ENCODE peak calls at places on chromosomes 5 and 9, in ten cellular contexts. One of them, this sample, is unnamed.

GRCh38 chr5:83099445-83099844 is 22.1 kb downstream of the XRCC4 start:
- DNase-seq in NT2/D1: no peak
- DNase-seq in EL: no peak
- DNase-seq in EH: no peak
- DNase-seq in adrenal gland: no peak
- DNase-seq in CD8-positive, alpha-beta T cell: no peak
- DNase-seq in A549: no peak
- DNase-seq in stimulated activated CD4-positive, alpha-beta T cell treated with anti-CD3 and anti-CD28 coated beads, Interleukin-4, amount 100 ng/mL, for 4 hours: no peak
- DNase-seq in OCI-LY7: no peak
- DNase-seq in NCI-H2171 treated with DMSO at 0.1 percent for 48 hours: no peak
- DNase-seq in this sample: no peak

GRCh38 chr5:40904205-40904993 is 4.9 kb upstream of the C7 start:
- DNase-seq in NT2/D1: peak; percentile 66
- DNase-seq in EL: peak; percentile 71
- DNase-seq in EH: peak; percentile 78
- DNase-seq in adrenal gland: peak; percentile 76
- DNase-seq in CD8-positive, alpha-beta T cell: no peak
- DNase-seq in A549: peak; percentile 71
- DNase-seq in stimulated activated CD4-positive, alpha-beta T cell treated with anti-CD3 and anti-CD28 coated beads, Interleukin-4, amount 100 ng/mL, for 4 hours: no peak
- DNase-seq in OCI-LY7: peak; percentile 52
- DNase-seq in NCI-H2171 treated with DMSO at 0.1 percent for 48 hours: peak; percentile 57
- DNase-seq in this sample: peak; percentile 53

GRCh38 chr5:7852542-7852941 is 1.6 kb upstream of the CFAP90 start:
- DNase-seq in NT2/D1: no peak
- DNase-seq in EL: no peak
- DNase-seq in EH: peak; percentile 46
- DNase-seq in adrenal gland: no peak
- DNase-seq in CD8-positive, alpha-beta T cell: no peak
- DNase-seq in A549: no peak
- DNase-seq in stimulated activated CD4-positive, alpha-beta T cell treated with anti-CD3 and anti-CD28 coated beads, Interleukin-4, amount 100 ng/mL, for 4 hours: no peak
- DNase-seq in OCI-LY7: no peak
- DNase-seq in NCI-H2171 treated with DMSO at 0.1 percent for 48 hours: no peak
- DNase-seq in this sample: no peak

GRCh38 chr9:113520109-113520642 is 56.6 kb downstream of the RGS3 start:
- DNase-seq in NT2/D1: no peak
- DNase-seq in EL: no peak
- DNase-seq in EH: peak; percentile 47
- DNase-seq in adrenal gland: no peak
- DNase-seq in CD8-positive, alpha-beta T cell: peak; percentile 74
- DNase-seq in A549: peak; percentile 89
- DNase-seq in stimulated activated CD4-positive, alpha-beta T cell treated with anti-CD3 and anti-CD28 coated beads, Interleukin-4, amount 100 ng/mL, for 4 hours: no peak
- DNase-seq in OCI-LY7: no peak
- DNase-seq in NCI-H2171 treated with DMSO at 0.1 percent for 48 hours: no peak
- DNase-seq in this sample: peak; percentile 50

GRCh38 chr9:85172001-85172978 is 502.8 kb downstream of the NTRK2 start:
- DNase-seq in NT2/D1: no peak
- DNase-seq in EL: no peak
- DNase-seq in EH: no peak
- DNase-seq in adrenal gland: no peak
- DNase-seq in CD8-positive, alpha-beta T cell: no peak
- DNase-seq in A549: no peak
- DNase-seq in stimulated activated CD4-positive, alpha-beta T cell treated with anti-CD3 and anti-CD28 coated beads, Interleukin-4, amount 100 ng/mL, for 4 hours: no peak
- DNase-seq in OCI-LY7: no peak
- DNase-seq in NCI-H2171 treated with DMSO at 0.1 percent for 48 hours: no peak
- DNase-seq in this sample: no peak

GRCh38 chr9:107620801-107621200 is 131.2 kb upstream of the KLF4 start:
- DNase-seq in NT2/D1: no peak
- DNase-seq in EL: no peak
- DNase-seq in EH: no peak
- DNase-seq in adrenal gland: no peak
- DNase-seq in CD8-positive, alpha-beta T cell: no peak
- DNase-seq in A549: no peak
- DNase-seq in stimulated activated CD4-positive, alpha-beta T cell treated with anti-CD3 and anti-CD28 coated beads, Interleukin-4, amount 100 ng/mL, for 4 hours: no peak
- DNase-seq in OCI-LY7: no peak
- DNase-seq in NCI-H2171 treated with DMSO at 0.1 percent for 48 hours: no peak
- DNase-seq in this sample: no peak

GRCh38 chr9:133487331-133487725 is 8.4 kb upstream of the SLC2A6 start:
- DNase-seq in NT2/D1: no peak
- DNase-seq in EL: no peak
- DNase-seq in EH: no peak
- DNase-seq in adrenal gland: no peak
- DNase-seq in CD8-positive, alpha-beta T cell: no peak
- DNase-seq in A549: no peak
- DNase-seq in stimulated activated CD4-positive, alpha-beta T cell treated with anti-CD3 and anti-CD28 coated beads, Interleukin-4, amount 100 ng/mL, for 4 hours: no peak
- DNase-seq in OCI-LY7: no peak
- DNase-seq in NCI-H2171 treated with DMSO at 0.1 percent for 48 hours: no peak
- DNase-seq in this sample: no peak

GRCh38 chr5:74017786-74018211 is 391.8 kb downstream of the ARHGEF28 start:
- DNase-seq in NT2/D1: no peak
- DNase-seq in EL: peak; percentile 89
- DNase-seq in EH: peak; percentile 88
- DNase-seq in adrenal gland: peak; percentile 36
- DNase-seq in CD8-positive, alpha-beta T cell: no peak
- DNase-seq in A549: peak; percentile 33
- DNase-seq in stimulated activated CD4-positive, alpha-beta T cell treated with anti-CD3 and anti-CD28 coated beads, Interleukin-4, amount 100 ng/mL, for 4 hours: no peak
- DNase-seq in OCI-LY7: no peak
- DNase-seq in NCI-H2171 treated with DMSO at 0.1 percent for 48 hours: peak; percentile 72
- DNase-seq in this sample: peak; percentile 54

GRCh38 chr5:43771611-43772031 is 168.6 kb downstream of the NNT start:
- DNase-seq in NT2/D1: no peak
- DNase-seq in EL: no peak
- DNase-seq in EH: no peak
- DNase-seq in adrenal gland: no peak
- DNase-seq in CD8-positive, alpha-beta T cell: no peak
- DNase-seq in A549: no peak
- DNase-seq in stimulated activated CD4-positive, alpha-beta T cell treated with anti-CD3 and anti-CD28 coated beads, Interleukin-4, amount 100 ng/mL, for 4 hours: no peak
- DNase-seq in OCI-LY7: no peak
- DNase-seq in NCI-H2171 treated with DMSO at 0.1 percent for 48 hours: no peak
- DNase-seq in this sample: no peak

GRCh38 chr5:68325065-68325580 is 109.6 kb downstream of the PIK3R1 start:
- DNase-seq in NT2/D1: no peak
- DNase-seq in EL: no peak
- DNase-seq in EH: no peak
- DNase-seq in adrenal gland: no peak
- DNase-seq in CD8-positive, alpha-beta T cell: no peak
- DNase-seq in A549: no peak
- DNase-seq in stimulated activated CD4-positive, alpha-beta T cell treated with anti-CD3 and anti-CD28 coated beads, Interleukin-4, amount 100 ng/mL, for 4 hours: no peak
- DNase-seq in OCI-LY7: no peak
- DNase-seq in NCI-H2171 treated with DMSO at 0.1 percent for 48 hours: no peak
- DNase-seq in this sample: no peak

GRCh38 chr5:151195622-151196021 is 28.3 kb downstream of the CCDC69 start:
- DNase-seq in NT2/D1: no peak
- DNase-seq in EL: no peak
- DNase-seq in EH: no peak
- DNase-seq in adrenal gland: no peak
- DNase-seq in CD8-positive, alpha-beta T cell: no peak
- DNase-seq in A549: no peak
- DNase-seq in stimulated activated CD4-positive, alpha-beta T cell treated with anti-CD3 and anti-CD28 coated beads, Interleukin-4, amount 100 ng/mL, for 4 hours: no peak
- DNase-seq in OCI-LY7: no peak
- DNase-seq in NCI-H2171 treated with DMSO at 0.1 percent for 48 hours: no peak
- DNase-seq in this sample: no peak

GRCh38 chr5:67305913-67306710 is 109.5 kb upstream of the CD180 start:
- DNase-seq in NT2/D1: no peak
- DNase-seq in EL: peak; percentile 44
- DNase-seq in EH: peak; percentile 63
- DNase-seq in adrenal gland: no peak
- DNase-seq in CD8-positive, alpha-beta T cell: no peak
- DNase-seq in A549: no peak
- DNase-seq in stimulated activated CD4-positive, alpha-beta T cell treated with anti-CD3 and anti-CD28 coated beads, Interleukin-4, amount 100 ng/mL, for 4 hours: no peak
- DNase-seq in OCI-LY7: no peak
- DNase-seq in NCI-H2171 treated with DMSO at 0.1 percent for 48 hours: no peak
- DNase-seq in this sample: no peak

GRCh38 chr5:14665949-14666741 is 1.6 kb downstream of the OTULIN start:
- DNase-seq in NT2/D1: no peak
- DNase-seq in EL: peak; percentile 45
- DNase-seq in EH: peak; percentile 39
- DNase-seq in adrenal gland: no peak
- DNase-seq in CD8-positive, alpha-beta T cell: peak; percentile 68
- DNase-seq in A549: peak; percentile 17
- DNase-seq in stimulated activated CD4-positive, alpha-beta T cell treated with anti-CD3 and anti-CD28 coated beads, Interleukin-4, amount 100 ng/mL, for 4 hours: peak; percentile 23
- DNase-seq in OCI-LY7: peak; percentile 87
- DNase-seq in NCI-H2171 treated with DMSO at 0.1 percent for 48 hours: peak; percentile 22
- DNase-seq in this sample: no peak

GRCh38 chr5:75054110-75054930 is 2.0 kb upstream of the GCNT4 start:
- DNase-seq in NT2/D1: peak; percentile 62
- DNase-seq in EL: peak; percentile 59
- DNase-seq in EH: no peak
- DNase-seq in adrenal gland: peak; percentile 62
- DNase-seq in CD8-positive, alpha-beta T cell: no peak
- DNase-seq in A549: no peak
- DNase-seq in stimulated activated CD4-positive, alpha-beta T cell treated with anti-CD3 and anti-CD28 coated beads, Interleukin-4, amount 100 ng/mL, for 4 hours: no peak
- DNase-seq in OCI-LY7: no peak
- DNase-seq in NCI-H2171 treated with DMSO at 0.1 percent for 48 hours: no peak
- DNase-seq in this sample: no peak

GRCh38 chr5:31113101-31113500 is 80.4 kb upstream of the CDH6 start:
- DNase-seq in NT2/D1: no peak
- DNase-seq in EL: peak; percentile 3
- DNase-seq in EH: peak; percentile 75
- DNase-seq in adrenal gland: no peak
- DNase-seq in CD8-positive, alpha-beta T cell: no peak
- DNase-seq in A549: no peak
- DNase-seq in stimulated activated CD4-positive, alpha-beta T cell treated with anti-CD3 and anti-CD28 coated beads, Interleukin-4, amount 100 ng/mL, for 4 hours: no peak
- DNase-seq in OCI-LY7: no peak
- DNase-seq in NCI-H2171 treated with DMSO at 0.1 percent for 48 hours: no peak
- DNase-seq in this sample: no peak

GRCh38 chr5:89346573-89346972 is 463.6 kb upstream of the MEF2C start:
- DNase-seq in NT2/D1: no peak
- DNase-seq in EL: no peak
- DNase-seq in EH: no peak
- DNase-seq in adrenal gland: no peak
- DNase-seq in CD8-positive, alpha-beta T cell: no peak
- DNase-seq in A549: no peak
- DNase-seq in stimulated activated CD4-positive, alpha-beta T cell treated with anti-CD3 and anti-CD28 coated beads, Interleukin-4, amount 100 ng/mL, for 4 hours: no peak
- DNase-seq in OCI-LY7: no peak
- DNase-seq in NCI-H2171 treated with DMSO at 0.1 percent for 48 hours: no peak
- DNase-seq in this sample: no peak

GRCh38 chr5:142561486-142562097 is 124.3 kb downstream of the FGF1 start:
- DNase-seq in NT2/D1: no peak
- DNase-seq in EL: no peak
- DNase-seq in EH: peak; percentile 74
- DNase-seq in adrenal gland: no peak
- DNase-seq in CD8-positive, alpha-beta T cell: no peak
- DNase-seq in A549: no peak
- DNase-seq in stimulated activated CD4-positive, alpha-beta T cell treated with anti-CD3 and anti-CD28 coated beads, Interleukin-4, amount 100 ng/mL, for 4 hours: no peak
- DNase-seq in OCI-LY7: no peak
- DNase-seq in NCI-H2171 treated with DMSO at 0.1 percent for 48 hours: no peak
- DNase-seq in this sample: no peak

GRCh38 chr9:103942171-103942570 is 151.9 kb upstream of the SMC2 start:
- DNase-seq in NT2/D1: no peak
- DNase-seq in EL: no peak
- DNase-seq in EH: no peak
- DNase-seq in adrenal gland: no peak
- DNase-seq in CD8-positive, alpha-beta T cell: no peak
- DNase-seq in A549: no peak
- DNase-seq in stimulated activated CD4-positive, alpha-beta T cell treated with anti-CD3 and anti-CD28 coated beads, Interleukin-4, amount 100 ng/mL, for 4 hours: no peak
- DNase-seq in OCI-LY7: no peak
- DNase-seq in NCI-H2171 treated with DMSO at 0.1 percent for 48 hours: no peak
- DNase-seq in this sample: no peak

GRCh38 chr5:176788091-176788490 is 22.3 kb upstream of the UNC5A start:
- DNase-seq in NT2/D1: no peak
- DNase-seq in EL: no peak
- DNase-seq in EH: no peak
- DNase-seq in adrenal gland: no peak
- DNase-seq in CD8-positive, alpha-beta T cell: no peak
- DNase-seq in A549: no peak
- DNase-seq in stimulated activated CD4-positive, alpha-beta T cell treated with anti-CD3 and anti-CD28 coated beads, Interleukin-4, amount 100 ng/mL, for 4 hours: no peak
- DNase-seq in OCI-LY7: no peak
- DNase-seq in NCI-H2171 treated with DMSO at 0.1 percent for 48 hours: no peak
- DNase-seq in this sample: no peak

This sample was measured in H54.